ENCODE peak calls at places on chromosomes 12 and 14, in seven cellular contexts. One of them, this sample, is unnamed.
A peak's percentile ranks its signal among the peaks of the same experiment; 100 is the strongest.

GRCh38 chr14:98408713-98409112 is 863.3 kb downstream of the BCL11B start:
- DNase-seq in HepG2: no peak
- DNase-seq in H1: no peak
- DNase-seq in K562: no peak
- DNase-seq in HCT116: no peak
- DNase-seq in SK-N-SH: no peak
- DNase-seq in GM12878: no peak
- DNase-seq in this sample: no peak

GRCh38 chr12:94678396-94678795 is 28.0 kb upstream of the TMCC3 start:
- DNase-seq in HepG2: no peak
- DNase-seq in H1: no peak
- DNase-seq in K562: no peak
- DNase-seq in HCT116: no peak
- DNase-seq in SK-N-SH: no peak
- DNase-seq in GM12878: no peak
- DNase-seq in this sample: no peak

GRCh38 chr12:31618228-31619025 is 27.5 kb upstream of the DENND5B start:
- DNase-seq in HepG2: no peak
- DNase-seq in H1: no peak
- DNase-seq in K562: no peak
- DNase-seq in HCT116: no peak
- DNase-seq in SK-N-SH: no peak
- DNase-seq in GM12878: no peak
- DNase-seq in this sample: no peak

GRCh38 chr12:80183939-80184338 is 84.6 kb downstream of the OTOGL start:
- DNase-seq in HepG2: no peak
- DNase-seq in H1: no peak
- DNase-seq in K562: no peak
- DNase-seq in HCT116: no peak
- DNase-seq in SK-N-SH: no peak
- DNase-seq in GM12878: no peak
- DNase-seq in this sample: no peak

GRCh38 chr14:31902002-31902401 is 175.1 kb upstream of the ARHGAP5 start:
- DNase-seq in HepG2: peak; percentile 66
- DNase-seq in H1: no peak
- DNase-seq in K562: peak; percentile 37
- DNase-seq in HCT116: peak; percentile 81
- DNase-seq in SK-N-SH: no peak
- DNase-seq in GM12878: no peak
- DNase-seq in this sample: no peak

GRCh38 chr12:57628280-57629191 is 4.5 kb downstream of the B4GALNT1 start:
- DNase-seq in HepG2: no peak
- DNase-seq in H1: peak; percentile 48
- DNase-seq in K562: no peak
- DNase-seq in HCT116: no peak
- DNase-seq in SK-N-SH: peak; percentile 9
- DNase-seq in GM12878: no peak
- DNase-seq in this sample: no peak

GRCh38 chr14:32711103-32711680 is 227.5 kb upstream of the NPAS3 start:
- DNase-seq in HepG2: peak; percentile 62
- DNase-seq in H1: no peak
- DNase-seq in K562: peak; percentile 19
- DNase-seq in HCT116: peak; percentile 6
- DNase-seq in SK-N-SH: peak; percentile 29
- DNase-seq in GM12878: no peak
- DNase-seq in this sample: peak; percentile 2

GRCh38 chr12:54390668-54391551 is 6.4 kb upstream of the ZNF385A start:
- DNase-seq in HepG2: no peak
- DNase-seq in H1: peak; percentile 89
- DNase-seq in K562: peak; percentile 96
- DNase-seq in HCT116: no peak
- DNase-seq in SK-N-SH: peak; percentile 83
- DNase-seq in GM12878: no peak
- DNase-seq in this sample: no peak

GRCh38 chr12:107291018-107291417 is 197.7 kb upstream of the CRY1 start:
- DNase-seq in HepG2: no peak
- DNase-seq in H1: no peak
- DNase-seq in K562: no peak
- DNase-seq in HCT116: no peak
- DNase-seq in SK-N-SH: no peak
- DNase-seq in GM12878: no peak
- DNase-seq in this sample: no peak

GRCh38 chr14:100898935-100899840 is 4.3 kb downstream of the RTL1 start:
- DNase-seq in HepG2: no peak
- DNase-seq in H1: peak; percentile 49
- DNase-seq in K562: no peak
- DNase-seq in HCT116: no peak
- DNase-seq in SK-N-SH: peak; percentile 51
- DNase-seq in GM12878: no peak
- DNase-seq in this sample: no peak

GRCh38 chr12:104360988-104361707 is 57.6 kb downstream of the EID3 start:
- DNase-seq in HepG2: no peak
- DNase-seq in H1: no peak
- DNase-seq in K562: peak; percentile 24
- DNase-seq in HCT116: no peak
- DNase-seq in SK-N-SH: no peak
- DNase-seq in GM12878: no peak
- DNase-seq in this sample: no peak

GRCh38 chr14:59997496-59997895 is 77.6 kb downstream of the LRRC9 start:
- DNase-seq in HepG2: no peak
- DNase-seq in H1: no peak
- DNase-seq in K562: no peak
- DNase-seq in HCT116: no peak
- DNase-seq in SK-N-SH: no peak
- DNase-seq in GM12878: no peak
- DNase-seq in this sample: no peak

GRCh38 chr12:65699251-65699650 is 125.0 kb upstream of the HMGA2 start:
- DNase-seq in HepG2: no peak
- DNase-seq in H1: no peak
- DNase-seq in K562: no peak
- DNase-seq in HCT116: no peak
- DNase-seq in SK-N-SH: no peak
- DNase-seq in GM12878: no peak
- DNase-seq in this sample: no peak

GRCh38 chr14:106691601-106692291 is 1165.4 kb downstream of the TMEM121 start:
- DNase-seq in HepG2: peak; percentile 8
- DNase-seq in H1: peak; percentile 39
- DNase-seq in K562: peak; percentile 15
- DNase-seq in HCT116: no peak
- DNase-seq in SK-N-SH: peak; percentile 23
- DNase-seq in GM12878: peak; percentile 79
- DNase-seq in this sample: peak; percentile 61

GRCh38 chr12:116027551-116027821 is 250.0 kb downstream of the MED13L start:
- DNase-seq in HepG2: no peak
- DNase-seq in H1: no peak
- DNase-seq in K562: no peak
- DNase-seq in HCT116: no peak
- DNase-seq in SK-N-SH: no peak
- DNase-seq in GM12878: no peak
- DNase-seq in this sample: no peak

GRCh38 chr12:30450226-30450625 is 245.4 kb downstream of the IPO8 start:
- DNase-seq in HepG2: no peak
- DNase-seq in H1: no peak
- DNase-seq in K562: no peak
- DNase-seq in HCT116: no peak
- DNase-seq in SK-N-SH: no peak
- DNase-seq in GM12878: no peak
- DNase-seq in this sample: no peak

GRCh38 chr14:55412686-55413085 is 1.1 kb upstream of the ATG14 start:
- DNase-seq in HepG2: no peak
- DNase-seq in H1: no peak
- DNase-seq in K562: no peak
- DNase-seq in HCT116: no peak
- DNase-seq in SK-N-SH: no peak
- DNase-seq in GM12878: no peak
- DNase-seq in this sample: no peak

GRCh38 chr12:120234643-120235368 is 30.7 kb downstream of the PXN start:
- DNase-seq in HepG2: peak; percentile 85
- DNase-seq in H1: no peak
- DNase-seq in K562: peak; percentile 72
- DNase-seq in HCT116: peak; percentile 61
- DNase-seq in SK-N-SH: peak; percentile 67
- DNase-seq in GM12878: no peak
- DNase-seq in this sample: peak; percentile 90

GRCh38 chr14:69842671-69843407 is 36.4 kb upstream of the SMOC1 start:
- DNase-seq in HepG2: no peak
- DNase-seq in H1: no peak
- DNase-seq in K562: no peak
- DNase-seq in HCT116: no peak
- DNase-seq in SK-N-SH: no peak
- DNase-seq in GM12878: no peak
- DNase-seq in this sample: no peak

GRCh38 chr14:99758915-99759545 is 34.2 kb upstream of the EML1 start:
- DNase-seq in HepG2: no peak
- DNase-seq in H1: no peak
- DNase-seq in K562: no peak
- DNase-seq in HCT116: no peak
- DNase-seq in SK-N-SH: no peak
- DNase-seq in GM12878: no peak
- DNase-seq in this sample: no peak

GRCh38 chr12:97426485-97427116 is 36.0 kb upstream of the RMST start:
- DNase-seq in HepG2: no peak
- DNase-seq in H1: peak; percentile 47
- DNase-seq in K562: no peak
- DNase-seq in HCT116: no peak
- DNase-seq in SK-N-SH: no peak
- DNase-seq in GM12878: no peak
- DNase-seq in this sample: no peak

DNA sequence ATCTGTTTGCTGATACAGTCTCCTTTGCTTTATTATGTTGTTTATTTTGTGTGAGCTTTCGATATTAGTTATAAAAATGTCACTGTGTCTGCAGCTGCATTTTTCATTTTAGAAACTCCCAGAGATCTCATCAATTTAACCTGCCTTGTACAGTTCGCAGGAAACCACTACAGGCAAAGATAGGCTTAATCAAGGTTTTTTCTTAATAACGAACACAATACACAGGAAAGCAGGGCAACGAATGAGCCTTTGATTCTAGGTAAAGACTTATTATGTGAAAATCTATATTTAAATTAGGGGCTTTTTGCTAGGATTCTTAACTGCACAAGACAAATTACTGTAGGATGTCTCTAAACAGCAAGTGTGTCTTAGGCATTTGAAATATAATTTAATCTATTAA is 191.9 kb downstream of the RGS6 start:
- DNase-seq in HepG2: no peak
- DNase-seq in H1: no peak
- DNase-seq in K562: no peak
- DNase-seq in HCT116: no peak
- DNase-seq in SK-N-SH: no peak
- DNase-seq in GM12878: no peak
- DNase-seq in this sample: no peak
- H3K4me1 ChIP-seq in HepG2: no peaks in the 10 kb centered on the region
- H3K4me1 ChIP-seq in H1: no peaks in the 10 kb centered on the region
- H3K4me1 ChIP-seq in K562: no peaks in the 10 kb centered on the region
- H3K4me1 ChIP-seq in HCT116: no peaks in the 10 kb centered on the region
- H3K4me1 ChIP-seq in SK-N-SH: no peaks in the 10 kb centered on the region
- H3K4me1 ChIP-seq in GM12878: no peaks in the 10 kb centered on the region
- H3K4me1 ChIP-seq in this sample: no peaks in the 10 kb centered on the region

GRCh38 chr14:90554341-90554740 is 157.5 kb downstream of the CALM1 start:
- DNase-seq in HepG2: no peak
- DNase-seq in H1: no peak
- DNase-seq in K562: no peak
- DNase-seq in HCT116: no peak
- DNase-seq in SK-N-SH: no peak
- DNase-seq in GM12878: no peak
- DNase-seq in this sample: no peak
- TF ChIP-seq SIN3A in HepG2: no peak
- TF ChIP-seq SIN3A in H1: no peak
- TF ChIP-seq SIN3A in K562: no peak
- TF ChIP-seq SIN3A in HCT116: no peak
- TF ChIP-seq SIN3A in SK-N-SH: no peak
- TF ChIP-seq SIN3A in GM12878: no peak
- TF ChIP-seq SIN3A in this sample: no peak

DNA sequence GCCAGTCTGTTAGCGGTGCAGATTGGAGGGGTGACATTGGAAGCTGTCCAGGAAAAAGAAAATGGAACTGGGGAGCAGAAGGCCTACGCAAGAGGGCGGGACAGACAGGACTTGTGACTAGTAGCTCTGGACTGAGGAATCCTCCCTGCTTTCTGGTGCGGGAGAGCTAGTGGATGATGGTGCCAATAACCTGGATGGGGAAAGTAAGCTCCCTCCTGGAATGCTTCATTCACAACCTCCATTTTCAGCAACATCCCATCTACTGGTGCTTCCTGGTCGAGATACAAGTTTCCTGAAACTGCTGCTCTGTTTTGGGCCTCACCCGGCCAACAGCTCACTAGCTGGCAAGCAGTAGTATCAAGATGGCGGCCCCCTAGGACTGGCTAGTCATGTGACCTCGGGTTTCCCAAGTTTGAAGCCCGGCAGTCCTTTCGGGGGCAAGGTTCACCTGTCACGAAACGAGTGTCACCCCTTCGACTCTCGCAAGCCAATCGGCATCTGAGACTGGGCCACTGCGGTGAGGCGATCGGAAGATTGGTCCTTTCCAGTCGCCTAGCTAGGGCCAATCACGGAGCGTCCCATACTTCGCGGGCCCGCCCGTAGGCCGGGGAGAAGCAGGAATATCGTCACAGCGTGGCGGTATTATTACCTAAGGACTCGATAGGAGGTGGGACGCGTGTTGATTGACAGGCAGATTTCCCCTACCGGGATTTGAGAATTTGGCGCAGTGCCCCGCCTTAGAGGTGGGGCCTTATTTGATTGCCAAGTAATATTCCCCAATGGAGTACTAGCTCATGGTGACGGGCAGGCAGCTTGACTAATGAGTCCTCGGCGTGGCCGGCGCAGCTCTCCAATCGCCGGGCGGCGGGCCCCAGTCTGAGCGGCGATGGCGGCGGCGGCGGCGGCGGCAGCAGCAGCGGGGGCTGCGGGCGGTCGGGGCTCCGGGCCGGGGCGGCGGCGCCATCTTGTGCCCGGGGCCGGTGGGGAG is at the start of gene PABPN1:
- DNase-seq in HepG2: peak; percentile 100
- DNase-seq in H1: peak; percentile 94
- DNase-seq in K562: peak; percentile 93
- DNase-seq in HCT116: peak; percentile 100
- DNase-seq in SK-N-SH: peak; percentile 94
- DNase-seq in GM12878: peak; percentile 99
- DNase-seq in this sample: peak; percentile 97
- H3K4me1 ChIP-seq in HepG2: peaks cover 36% of the 10 kb centered on the region
- H3K4me1 ChIP-seq in H1: peaks cover 5% of the 10 kb centered on the region
- H3K4me1 ChIP-seq in K562: peaks cover 17% of the 10 kb centered on the region
- H3K4me1 ChIP-seq in HCT116: peaks cover 23% of the 10 kb centered on the region
- H3K4me1 ChIP-seq in SK-N-SH: peaks cover 19% of the 10 kb centered on the region
- H3K4me1 ChIP-seq in GM12878: peaks cover 13% of the 10 kb centered on the region
- H3K4me1 ChIP-seq in this sample: peaks cover 7% of the 10 kb centered on the region

DNA sequence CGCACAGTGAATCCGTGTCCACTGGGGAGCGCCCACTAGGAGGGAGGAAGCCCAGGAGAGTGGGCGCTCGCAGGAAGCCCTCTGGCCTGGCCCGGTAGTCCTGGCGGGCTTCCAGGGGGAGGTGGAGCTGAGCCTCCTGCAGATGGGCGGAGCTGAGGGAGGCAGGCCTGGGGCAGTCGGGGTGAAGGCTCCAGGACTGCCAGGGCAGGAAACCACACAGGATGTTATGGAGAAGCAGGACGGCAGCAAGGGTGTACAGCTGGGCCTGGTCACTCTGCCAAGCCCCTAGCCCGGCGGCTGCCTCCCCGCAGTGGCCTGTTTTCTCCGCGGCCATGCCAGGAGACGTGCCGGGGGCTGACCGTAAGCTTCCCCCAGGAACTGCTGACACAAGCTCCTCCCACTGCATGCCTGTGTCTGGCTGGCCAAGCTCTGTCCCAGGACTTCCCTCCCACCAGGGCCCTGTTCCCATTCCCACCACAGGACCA is 143.5 kb upstream of the C14orf180 start:
- DNase-seq in HepG2: no peak
- DNase-seq in H1: peak; percentile 55
- DNase-seq in K562: peak; percentile 19
- DNase-seq in HCT116: no peak
- DNase-seq in SK-N-SH: peak; percentile 91
- DNase-seq in GM12878: no peak
- DNase-seq in this sample: no peak
- TF ChIP-seq SIN3A in HepG2: no peak
- TF ChIP-seq SIN3A in H1: no peak
- TF ChIP-seq SIN3A in K562: no peak
- TF ChIP-seq SIN3A in HCT116: no peak
- TF ChIP-seq SIN3A in SK-N-SH: no peak
- TF ChIP-seq SIN3A in GM12878: no peak
- TF ChIP-seq SIN3A in this sample: no peak